ENCODE peak calls at places on chromosomes 6 and 20, in eight cellular contexts. X is cardiac muscle cell, W is fibroblast of lung, R is bronchial epithelial cell, U is H9, H is ovary, C is astrocyte, F is esophagus squamous epithelium. L is an unnamed sample.
A peak's percentile ranks its signal among the peaks of the same experiment; 100 is the strongest.

GRCh38 chr20:53413188-53413631 is 180.4 kb downstream of the ZNF217 start:
- DNase-seq in X (no peak), W (no peak), R (peak; percentile 27), U (peak; percentile 94), H (no peak), C (no peak), F (no peak), L (no peak)

GRCh38 chr20:34871320-34871926 is 1.2 kb downstream of the GGT7 start:
- DNase-seq in X (no peak), W (no peak), R (peak; percentile 14), U (no peak), H (no peak), C (no peak), F (no peak), L (no peak)

GRCh38 chr6:104711371-104711770 is 148.3 kb downstream of the HACE1 start:
- DNase-seq in X (peak; percentile 67), W (peak; percentile 63), R (peak; percentile 89), U (no peak), H (no peak), C (peak; percentile 45), F (no peak), L (peak; percentile 42)

GRCh38 chr6:154210678-154211077 is 145.9 kb downstream of the IPCEF1 start:
- DNase-seq in X (no peak), W (no peak), R (no peak), U (no peak), H (no peak), C (no peak), F (no peak), L (no peak)

GRCh38 chr20:37228111-37228510 is 33.5 kb downstream of the GHRH start:
- DNase-seq in X (no peak), W (no peak), R (no peak), U (no peak), H (no peak), C (no peak), F (no peak), L (no peak)

GRCh38 chr6:1917628-1918371 is 308.1 kb downstream of the FOXC1 start:
- DNase-seq in X (peak; percentile 56), W (peak; percentile 53), R (peak; percentile 94), U (no peak), H (no peak), C (peak; percentile 87), F (no peak), L (no peak)

GRCh38 chr6:14476793-14477531 is 359.4 kb downstream of the CD83 start:
- DNase-seq in X (peak; percentile 91), W (peak; percentile 98), R (no peak), U (no peak), H (peak; percentile 65), C (peak; percentile 96), F (no peak), L (peak; percentile 76)

GRCh38 chr6:157840776-157841175 is 17.7 kb downstream of the SNX9 start:
- DNase-seq in X (peak; percentile 49), W (peak; percentile 70), R (peak; percentile 79), U (no peak), H (no peak), C (peak; percentile 65), F (no peak), L (no peak)

GRCh38 chr6:1378224-1379025 is 11.0 kb upstream of the FOXF2 start:
- DNase-seq in X (no peak), W (no peak), R (no peak), U (no peak), H (no peak), C (no peak), F (no peak), L (no peak)

GRCh38 chr6:8085053-8085511 is 17.3 kb downstream of the EEF1E1 start:
- DNase-seq in X (peak; percentile 91), W (peak; percentile 90), R (peak; percentile 94), U (no peak), H (peak; percentile 34), C (peak; percentile 90), F (no peak), L (peak; percentile 82)

GRCh38 chr6:148193063-148193680 is 149.5 kb upstream of the SASH1 start:
- DNase-seq in X (no peak), W (no peak), R (peak; percentile 89), U (no peak), H (no peak), C (peak; percentile 78), F (no peak), L (no peak)

GRCh38 chr6:113055086-113055485 is 708.0 kb downstream of the RFPL4B start:
- DNase-seq in X (no peak), W (peak; percentile 44), R (no peak), U (no peak), H (no peak), C (no peak), F (no peak), L (no peak)

GRCh38 chr6:163836916-163837660 is 422.6 kb downstream of the QKI start:
- DNase-seq in X (no peak), W (no peak), R (no peak), U (no peak), H (no peak), C (no peak), F (no peak), L (no peak)

GRCh38 chr20:62702886-62703852 is 5.5 kb upstream of the NTSR1 start:
- DNase-seq in X (peak; percentile 74), W (peak; percentile 86), R (peak; percentile 91), U (no peak), H (no peak), C (peak; percentile 82), F (no peak), L (peak; percentile 64)

GRCh38 chr6:31687860-31688693 is 7.2 kb upstream of the LY6G5C start:
- DNase-seq in X (no peak), W (no peak), R (no peak), U (no peak), H (no peak), C (no peak), F (no peak), L (no peak)

GRCh38 chr6:31690231-31691077 is 9.6 kb upstream of the LY6G5C start:
- DNase-seq in X (peak; percentile 22), W (no peak), R (no peak), U (no peak), H (no peak), C (no peak), F (no peak), L (no peak)

GRCh38 chr6:31691078-31691463 is 10.2 kb upstream of the LY6G5C start:
- DNase-seq in X (no peak), W (no peak), R (no peak), U (no peak), H (no peak), C (no peak), F (no peak), L (no peak)

GRCh38 chr6:31691564-31692108 is 10.8 kb upstream of the LY6G5C start:
- DNase-seq in X (no peak), W (no peak), R (no peak), U (no peak), H (no peak), C (no peak), F (no peak), L (no peak)

DNA sequence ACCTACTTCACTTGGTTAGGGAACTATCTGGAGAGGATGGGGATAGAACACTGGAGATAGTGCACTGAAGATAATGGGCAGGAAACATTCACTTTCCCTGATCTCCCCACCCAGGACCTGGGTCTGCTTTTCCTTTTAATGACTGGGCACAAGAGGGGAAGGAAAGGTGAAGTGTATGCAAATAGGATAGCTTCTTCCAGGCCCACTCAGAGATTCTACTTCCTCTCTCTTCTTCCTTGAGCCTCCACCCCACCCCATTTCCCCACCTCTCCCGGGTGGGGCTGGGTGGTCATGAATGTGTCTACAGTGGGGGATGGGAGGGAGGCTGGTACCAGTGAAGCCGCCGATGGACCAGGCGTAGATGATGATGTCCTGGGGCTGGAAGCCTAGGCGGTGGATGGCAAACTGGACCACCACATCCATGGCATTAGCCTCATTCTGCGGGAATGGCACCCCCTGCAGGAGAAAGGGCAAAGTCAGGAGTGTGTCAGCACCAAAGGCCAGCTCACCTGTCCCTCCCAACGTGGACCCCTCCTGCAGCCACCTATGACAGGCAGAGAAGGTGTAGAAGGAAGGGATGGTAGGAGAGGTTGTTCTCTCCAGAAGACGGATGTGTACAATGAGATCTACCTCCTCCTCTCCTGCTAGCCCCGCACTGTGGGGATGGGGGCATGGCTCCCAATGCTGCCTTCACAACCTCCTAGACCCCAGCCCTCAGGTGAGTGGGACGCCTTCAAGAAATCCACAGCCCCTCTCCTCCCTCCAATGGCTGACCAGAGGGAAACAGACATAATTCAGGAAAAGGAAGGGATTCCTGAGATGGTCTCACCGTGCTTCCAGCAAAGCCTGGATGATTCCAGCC is 8.6 kb upstream of the LY6G5C start:
- DNase-seq in X (no peak), W (no peak), R (no peak), U (peak; percentile 65), H (no peak), C (no peak), F (no peak), L (no peak)
- TF ChIP-seq CTCF in X (peak; percentile 39), W (peak; percentile 23), R (peak; percentile 59), U (peak; percentile 71), H (no peak), C (peak; percentile 27), F (no peak), L (peak; percentile 59)

GRCh38 chr6:26457796-26458688 is at the start of gene BTN2A1:
- DNase-seq in X (peak; percentile 94), W (peak; percentile 95), R (peak; percentile 91), U (peak; percentile 87), H (peak; percentile 66), C (peak; percentile 87), F (peak; percentile 20), L (peak; percentile 82)
- TF ChIP-seq CTCF in X (no peak), W (no peak), R (no peak), U (no peak), H (no peak), C (no peak), F (no peak), L (no peak)

DNA sequence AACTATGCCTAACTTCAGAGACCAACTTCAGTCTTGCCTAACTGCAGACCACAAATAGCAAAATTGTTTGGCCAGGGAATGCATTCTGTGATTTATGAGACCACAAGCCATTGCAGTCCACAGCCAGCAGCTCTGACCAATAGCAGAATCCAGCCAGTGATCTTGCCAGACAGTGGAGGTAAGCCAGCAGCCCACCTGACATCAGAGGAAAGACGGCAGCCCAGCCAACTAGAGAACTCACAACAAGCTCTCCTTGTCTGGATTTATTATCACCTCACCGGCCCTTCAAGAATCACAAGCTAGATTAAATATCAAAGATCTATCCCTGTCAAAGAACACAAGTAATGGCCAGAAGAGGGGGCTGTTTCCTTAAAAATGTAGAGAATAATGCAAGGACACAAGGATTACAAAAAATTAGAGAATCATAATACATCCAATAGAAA is 66.5 kb upstream of the SLC35F1 start:
- DNase-seq in X (peak; percentile 25), W (peak; percentile 45), R (peak; percentile 48), U (no peak), H (no peak), C (peak; percentile 72), F (no peak), L (no peak)
- TF ChIP-seq CTCF in X (peak; percentile 27), W (no peak), R (peak; percentile 25), U (peak; percentile 81), H (no peak), C (peak; percentile 56), F (no peak), L (no peak)

GRCh38 chr6:166156942-166157341 is 10.7 kb downstream of the TBXT start:
- DNase-seq in X (peak; percentile 36), W (no peak), R (no peak), U (no peak), H (no peak), C (no peak), F (no peak), L (no peak)
- TF ChIP-seq CTCF in X (peak; percentile 48), W (no peak), R (no peak), U (peak; percentile 67), H (no peak), C (no peak), F (no peak), L (peak; percentile 2)

L was measured in AG09309.